ENCODE peak calls at places on chromosomes 1 and 21, in eight cellular contexts. One of them, this sample, is unnamed.

GRCh38 chr1:156767879-156768608 is 709 bp downstream of the PRCC start:
- DNase-seq in WTC11: peak
- DNase-seq in GM10248: no peak
- DNase-seq in NCI-H2171: no peak
- DNase-seq in C1 segment of cervical spinal cord: peak
- DNase-seq in MV-4-11: no peak
- DNase-seq in HCEC 1CT: peak
- DNase-seq in ovary: no peak
- DNase-seq in this sample: no peak

GRCh38 chr1:105260018-105260417 is 1510.3 kb downstream of the AMY1C start:
- DNase-seq in MV-4-11: no peak
- DNase-seq in HCEC 1CT: no peak
- DNase-seq in WTC11: no peak
- DNase-seq in GM10248: no peak
- DNase-seq in C1 segment of cervical spinal cord: no peak
- DNase-seq in NCI-H2171: no peak
- DNase-seq in ovary: no peak
- DNase-seq in this sample: no peak

GRCh38 chr1:199778324-199778955 is 249.1 kb upstream of the NR5A2 start:
- DNase-seq in NCI-H2171: no peak
- DNase-seq in HCEC 1CT: no peak
- DNase-seq in ovary: no peak
- DNase-seq in MV-4-11: no peak
- DNase-seq in GM10248: no peak
- DNase-seq in C1 segment of cervical spinal cord: no peak
- DNase-seq in WTC11: no peak
- DNase-seq in this sample: no peak

GRCh38 chr1:55727010-55727409 is 511.8 kb upstream of the USP24 start:
- DNase-seq in WTC11: no peak
- DNase-seq in NCI-H2171: no peak
- DNase-seq in C1 segment of cervical spinal cord: no peak
- DNase-seq in ovary: no peak
- DNase-seq in HCEC 1CT: peak
- DNase-seq in MV-4-11: no peak
- DNase-seq in GM10248: no peak
- DNase-seq in this sample: no peak

GRCh38 chr1:151574575-151575529 is 34.7 kb downstream of the TUFT1 start:
- DNase-seq in GM10248: no peak
- DNase-seq in HCEC 1CT: peak
- DNase-seq in MV-4-11: peak
- DNase-seq in C1 segment of cervical spinal cord: no peak
- DNase-seq in WTC11: no peak
- DNase-seq in ovary: no peak
- DNase-seq in NCI-H2171: no peak
- DNase-seq in this sample: no peak

GRCh38 chr1:233614173-233614742 is 352 bp downstream of the KCNK1 start:
- DNase-seq in GM10248: peak
- DNase-seq in HCEC 1CT: no peak
- DNase-seq in C1 segment of cervical spinal cord: no peak
- DNase-seq in WTC11: peak
- DNase-seq in NCI-H2171: no peak
- DNase-seq in MV-4-11: no peak
- DNase-seq in ovary: peak
- DNase-seq in this sample: no peak

GRCh38 chr21:15242906-15243305 is 178.1 kb upstream of the NRIP1 start:
- DNase-seq in NCI-H2171: no peak
- DNase-seq in WTC11: no peak
- DNase-seq in HCEC 1CT: no peak
- DNase-seq in GM10248: no peak
- DNase-seq in ovary: no peak
- DNase-seq in MV-4-11: no peak
- DNase-seq in C1 segment of cervical spinal cord: no peak
- DNase-seq in this sample: no peak

GRCh38 chr1:160169553-160170399 is 18.4 kb downstream of the ATP1A4 start:
- DNase-seq in NCI-H2171: no peak
- DNase-seq in WTC11: peak
- DNase-seq in HCEC 1CT: no peak
- DNase-seq in MV-4-11: peak
- DNase-seq in C1 segment of cervical spinal cord: no peak
- DNase-seq in ovary: no peak
- DNase-seq in GM10248: peak
- DNase-seq in this sample: no peak

GRCh38 chr1:26772687-26773086 is 15.1 kb upstream of the PIGV start:
- DNase-seq in ovary: no peak
- DNase-seq in WTC11: no peak
- DNase-seq in NCI-H2171: no peak
- DNase-seq in HCEC 1CT: peak
- DNase-seq in C1 segment of cervical spinal cord: no peak
- DNase-seq in GM10248: no peak
- DNase-seq in MV-4-11: no peak
- DNase-seq in this sample: no peak

GRCh38 chr1:33380811-33381210 is 50.1 kb downstream of the PHC2 start:
- DNase-seq in NCI-H2171: no peak
- DNase-seq in HCEC 1CT: no peak
- DNase-seq in C1 segment of cervical spinal cord: no peak
- DNase-seq in WTC11: no peak
- DNase-seq in GM10248: no peak
- DNase-seq in ovary: no peak
- DNase-seq in MV-4-11: no peak
- DNase-seq in this sample: no peak

GRCh38 chr21:34582506-34583150 is 32.3 kb downstream of the RCAN1 start:
- DNase-seq in NCI-H2171: no peak
- DNase-seq in HCEC 1CT: peak
- DNase-seq in GM10248: peak
- DNase-seq in C1 segment of cervical spinal cord: no peak
- DNase-seq in MV-4-11: peak
- DNase-seq in ovary: no peak
- DNase-seq in WTC11: no peak
- DNase-seq in this sample: no peak

GRCh38 chr1:41683681-41684500 is 199.4 kb upstream of the EDN2 start:
- DNase-seq in C1 segment of cervical spinal cord: no peak
- DNase-seq in GM10248: no peak
- DNase-seq in WTC11: no peak
- DNase-seq in HCEC 1CT: peak
- DNase-seq in NCI-H2171: no peak
- DNase-seq in MV-4-11: peak
- DNase-seq in ovary: no peak
- DNase-seq in this sample: no peak

GRCh38 chr21:41366522-41367151 is 4.8 kb downstream of the MX2 start:
- DNase-seq in ovary: no peak
- DNase-seq in MV-4-11: peak
- DNase-seq in WTC11: no peak
- DNase-seq in NCI-H2171: no peak
- DNase-seq in HCEC 1CT: no peak
- DNase-seq in GM10248: peak
- DNase-seq in C1 segment of cervical spinal cord: no peak
- DNase-seq in this sample: no peak

GRCh38 chr1:73998348-73998959 is 199.5 kb downstream of the LRRIQ3 start:
- DNase-seq in C1 segment of cervical spinal cord: no peak
- DNase-seq in NCI-H2171: no peak
- DNase-seq in WTC11: no peak
- DNase-seq in GM10248: peak
- DNase-seq in MV-4-11: peak
- DNase-seq in HCEC 1CT: peak
- DNase-seq in ovary: no peak
- DNase-seq in this sample: peak

GRCh38 chr1:97270508-97271307 is 549.1 kb downstream of the PTBP2 start:
- DNase-seq in NCI-H2171: no peak
- DNase-seq in WTC11: no peak
- DNase-seq in C1 segment of cervical spinal cord: no peak
- DNase-seq in MV-4-11: peak
- DNase-seq in HCEC 1CT: no peak
- DNase-seq in GM10248: no peak
- DNase-seq in ovary: no peak
- DNase-seq in this sample: no peak

GRCh38 chr1:160205242-160205973 is at the start of gene PEA15:
- DNase-seq in WTC11: peak
- DNase-seq in NCI-H2171: peak
- DNase-seq in C1 segment of cervical spinal cord: peak
- DNase-seq in ovary: peak
- DNase-seq in GM10248: peak
- DNase-seq in MV-4-11: peak
- DNase-seq in HCEC 1CT: peak
- DNase-seq in this sample: peak

GRCh38 chr1:45848714-45849113 is 45.3 kb downstream of the MAST2 start:
- DNase-seq in WTC11: no peak
- DNase-seq in NCI-H2171: no peak
- DNase-seq in GM10248: no peak
- DNase-seq in C1 segment of cervical spinal cord: no peak
- DNase-seq in HCEC 1CT: no peak
- DNase-seq in MV-4-11: no peak
- DNase-seq in ovary: no peak
- DNase-seq in this sample: no peak

GRCh38 chr21:19540287-19540686 is 1136.7 kb upstream of the TMPRSS15 start:
- DNase-seq in GM10248: no peak
- DNase-seq in ovary: no peak
- DNase-seq in MV-4-11: no peak
- DNase-seq in C1 segment of cervical spinal cord: no peak
- DNase-seq in WTC11: no peak
- DNase-seq in NCI-H2171: no peak
- DNase-seq in HCEC 1CT: no peak
- DNase-seq in this sample: no peak

GRCh38 chr1:44610527-44611148 is 63.6 kb downstream of the TMEM53 start:
- DNase-seq in GM10248: no peak
- DNase-seq in MV-4-11: no peak
- DNase-seq in NCI-H2171: no peak
- DNase-seq in C1 segment of cervical spinal cord: no peak
- DNase-seq in WTC11: no peak
- DNase-seq in HCEC 1CT: no peak
- DNase-seq in ovary: peak
- DNase-seq in this sample: no peak